ENCODE peak calls at places on chromosomes 4 and X, in seven cellular contexts. L is HCT116, U is GM23248, K is GM23338, J is hepatocyte, Z is neural progenitor cell, A is MM.1S. D is an unnamed sample. For H3K4me1, the result is how much of the 10 kb centered on the place peaks cover.

GRCh38 chr4:145936142-145937020 is 2.2 kb downstream of the ZNF827 start:
- DNase-seq in A (peak), U (peak), J (peak), L (no peak), Z (peak), K (peak), D (peak)

GRCh38 chrX:12978205-12979010 is 3.5 kb downstream of the TMSB4X start:
- DNase-seq in U (peak), K (peak), L (no peak), Z (peak), J (peak), A (peak), D (peak)

GRCh38 chr4:96593422-96593821 is 753.5 kb downstream of the PDHA2 start:
- DNase-seq in Z (no peak), A (peak), U (no peak), L (no peak), K (no peak), J (peak), D (peak)

GRCh38 chrX:50903387-50904027 is 7.0 kb upstream of the BMP15 start:
- DNase-seq in J (peak), Z (peak), U (peak), A (peak), L (peak), K (peak), D (peak)

GRCh38 chr4:108080752-108081151 is 88.0 kb downstream of the LEF1 start:
- DNase-seq in A (no peak), K (no peak), U (no peak), Z (no peak), J (no peak), L (no peak), D (no peak)

GRCh38 chr4:176238157-176238608 is 30.8 kb downstream of the ASB5 start:
- DNase-seq in Z (no peak), A (no peak), U (peak), J (peak), K (no peak), L (no peak), D (no peak)

GRCh38 chr4:2142630-2143427 is 83.7 kb downstream of the NAT8L start:
- DNase-seq in A (no peak), U (no peak), L (no peak), K (no peak), Z (no peak), J (no peak), D (peak)

GRCh38 chr4:122686709-122687108 is 45.8 kb upstream of the BBS12 start:
- DNase-seq in U (no peak), Z (no peak), J (no peak), A (no peak), L (no peak), K (no peak), D (no peak)

GRCh38 chr4:121827851-121828250 is 4.2 kb upstream of the CCNA2 start:
- DNase-seq in K (no peak), A (no peak), J (no peak), U (peak), Z (no peak), L (no peak), D (peak)

GRCh38 chr4:45350438-45350837 is 624.1 kb upstream of the GNPDA2 start:
- DNase-seq in K (peak), U (peak), Z (no peak), A (peak), J (no peak), L (no peak), D (peak)

GRCh38 chr4:177595413-177595812 is 153.2 kb upstream of the AGA start:
- DNase-seq in Z (no peak), A (no peak), U (no peak), K (no peak), J (no peak), L (no peak), D (no peak)

DNA sequence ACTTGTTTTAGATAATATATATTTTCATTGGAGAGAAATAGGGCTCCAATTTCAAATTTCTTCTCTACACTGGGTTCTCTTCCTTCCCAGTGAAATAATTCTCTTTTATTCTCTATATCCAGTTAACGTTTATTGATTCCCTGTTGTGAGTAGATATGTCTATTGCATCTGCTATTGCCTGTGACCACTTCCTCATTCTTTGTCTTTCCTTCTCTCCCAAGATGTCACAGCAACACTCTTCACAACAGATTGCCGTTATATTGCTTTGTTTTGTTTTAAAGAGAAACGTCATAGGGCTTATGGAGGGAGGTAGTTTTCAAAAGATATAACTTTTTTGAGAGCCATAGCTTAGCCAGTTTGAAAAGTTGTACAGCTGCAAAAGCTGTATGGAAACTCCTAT is 343.8 kb downstream of the ARHGAP24 start:
- DNase-seq in U (no peak), L (no peak), Z (no peak), A (no peak), K (no peak), J (no peak), D (no peak)
- TF ChIP-seq EZH2phosphoT487 in U (no peak), L (no peak), Z (no peak), A (no peak), K (no peak), J (no peak), D (no peak)

GRCh38 chr4:768076-768475 is 57.9 kb downstream of the CPLX1 start:
- DNase-seq in L (no peak), U (no peak), Z (no peak), K (no peak), J (no peak), A (no peak), D (no peak)
- H3K4me1 ChIP-seq in L (under half), U (under half), Z (under half), K (under half), J (under half), A (under half), D (under half)

GRCh38 chr4:76279462-76279861 is 27.1 kb upstream of the STBD1 start:
- DNase-seq in J (no peak), U (no peak), Z (no peak), K (no peak), A (peak), L (no peak), D (no peak)
- TF ChIP-seq EZH2 in J (no peak), U (no peak), Z (no peak), K (no peak), A (no peak), L (no peak), D (no peak)

GRCh38 chr4:24741915-24742314 is 53.5 kb upstream of the SOD3 start:
- DNase-seq in U (peak), A (no peak), K (no peak), J (no peak), L (no peak), Z (no peak), D (no peak)

GRCh38 chr4:24742773-24743676 is 52.3 kb upstream of the SOD3 start:
- DNase-seq in A (no peak), U (no peak), L (no peak), K (no peak), Z (peak), J (no peak), D (no peak)

GRCh38 chr4:24745172-24745895 is 50.0 kb upstream of the SOD3 start:
- DNase-seq in J (no peak), U (no peak), L (no peak), A (no peak), K (no peak), Z (no peak), D (no peak)

GRCh38 chr4:24742335-24742734 is 53.0 kb upstream of the SOD3 start:
- DNase-seq in K (no peak), A (no peak), Z (no peak), L (no peak), J (no peak), U (no peak), D (no peak)

GRCh38 chr4:24743931-24744330 is 51.4 kb upstream of the SOD3 start:
- DNase-seq in U (no peak), L (no peak), J (peak), K (peak), A (no peak), Z (peak), D (no peak)
- TF ChIP-seq EZH2phosphoT487 in U (no peak), L (no peak), J (no peak), K (no peak), A (no peak), Z (no peak), D (no peak)

GRCh38 chrX:43666301-43666912 is 10.3 kb downstream of the MAOA start:
- DNase-seq in J (no peak), A (no peak), Z (no peak), U (no peak), K (no peak), L (no peak), D (no peak)

GRCh38 chrX:43664708-43665107 is 8.6 kb downstream of the MAOA start:
- DNase-seq in U (no peak), Z (no peak), K (no peak), J (no peak), A (no peak), L (no peak), D (no peak)

GRCh38 chrX:43664258-43664657 is 8.2 kb downstream of the MAOA start:
- DNase-seq in K (no peak), A (no peak), L (no peak), U (no peak), Z (no peak), J (no peak), D (no peak)

GRCh38 chrX:43663173-43663572 is 7.1 kb downstream of the MAOA start:
- DNase-seq in Z (no peak), A (no peak), L (no peak), J (no peak), K (no peak), U (no peak), D (no peak)

DNA sequence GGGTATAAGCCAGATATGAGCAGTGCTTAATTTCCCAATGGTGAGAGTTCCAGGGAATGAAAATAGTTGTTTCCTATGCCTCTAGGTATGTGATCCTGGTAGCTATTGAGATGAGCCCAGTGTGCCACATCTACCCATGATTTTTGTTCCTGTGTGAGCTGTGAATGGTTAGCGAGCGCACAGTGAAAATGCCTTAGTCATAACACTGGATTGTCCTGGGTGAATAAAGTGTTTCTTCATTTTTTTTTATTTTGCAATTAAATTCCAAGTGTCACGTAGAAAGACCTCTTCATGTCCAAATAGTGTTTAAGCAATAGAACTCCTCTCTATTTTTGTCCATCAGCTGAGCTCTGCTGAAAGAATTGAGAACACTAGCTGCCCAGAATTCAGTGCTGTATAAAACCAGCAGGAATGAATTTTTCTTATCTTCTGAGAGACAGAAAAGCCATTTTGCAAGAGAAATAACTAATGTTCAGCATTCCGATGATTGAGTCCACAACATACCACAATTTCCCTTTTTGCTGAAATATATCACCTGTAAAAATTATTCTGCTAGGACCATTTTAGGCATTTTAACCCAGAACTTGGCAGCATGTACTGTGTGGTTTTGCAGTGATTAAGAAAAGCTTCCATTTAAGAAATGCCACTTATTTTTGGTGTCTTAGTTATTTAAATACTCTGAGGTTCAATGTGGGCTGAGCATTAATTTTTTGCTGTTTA is 5.6 kb downstream of the MAOA start:
- DNase-seq in U (peak), L (no peak), K (no peak), Z (no peak), J (no peak), A (no peak), D (no peak)
- H3K4me1 ChIP-seq in U (under half), L (under half), K (under half), Z (under half), J (under half), A (under half), D (under half)

GRCh38 chrX:25007059-25008053 is 8.4 kb downstream of the ARX start:
- DNase-seq in Z (peak), A (no peak), J (no peak), U (no peak), L (no peak), K (peak), D (no peak)
- TF ChIP-seq EZH2 in Z (peak), A (no peak), J (peak), U (peak), L (no peak), K (peak), D (peak)

DNA sequence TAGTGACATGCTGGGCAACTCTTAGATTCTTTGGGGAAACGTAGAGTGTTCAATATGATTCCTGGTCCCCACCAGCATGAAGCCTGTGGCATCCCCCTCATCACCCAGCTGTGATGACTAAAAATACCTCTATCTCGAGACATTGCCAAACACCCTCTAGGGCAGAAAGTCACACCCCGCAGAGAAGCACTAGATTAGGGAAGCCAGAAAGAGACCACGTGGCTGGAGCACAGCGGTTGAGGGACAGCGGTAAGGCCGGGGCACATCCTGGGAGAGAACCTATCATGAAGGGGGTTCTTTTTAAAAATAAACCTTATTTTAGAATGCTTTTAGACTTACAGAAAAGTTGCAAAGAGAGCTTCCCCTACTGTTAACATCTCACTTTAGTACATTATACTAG is 11.0 kb downstream of the FAT1 start:
- DNase-seq in Z (no peak), J (no peak), U (no peak), K (no peak), L (no peak), A (no peak), D (no peak)
- TF ChIP-seq EZH2phosphoT487 in Z (no peak), J (no peak), U (no peak), K (no peak), L (no peak), A (no peak), D (no peak)

GRCh38 chrX:46961574-46962279 is 49.5 kb downstream of the JADE3 start:
- DNase-seq in L (no peak), A (no peak), J (no peak), U (no peak), Z (peak), K (peak), D (no peak)

GRCh38 chrX:46959985-46960700 is 47.9 kb downstream of the JADE3 start:
- DNase-seq in J (no peak), K (no peak), Z (no peak), L (no peak), A (no peak), U (peak), D (no peak)

GRCh38 chrX:46961097-46961496 is 48.9 kb downstream of the JADE3 start:
- DNase-seq in U (no peak), K (no peak), Z (no peak), J (no peak), L (no peak), A (no peak), D (no peak)

GRCh38 chrX:46957299-46957698 is 45.1 kb downstream of the JADE3 start:
- DNase-seq in A (no peak), U (no peak), Z (no peak), K (no peak), J (no peak), L (no peak), D (peak)

GRCh38 chrX:46959101-46959500 is 46.9 kb downstream of the JADE3 start:
- DNase-seq in A (no peak), U (no peak), J (no peak), K (no peak), L (no peak), Z (no peak), D (no peak)
- H3K4me1 ChIP-seq in A (under half), U (under half), J (under half), K (under half), L (under half), Z (under half), D (under half)

GRCh38 chrX:137033774-137034507 is at the start of gene GPR101:
- DNase-seq in A (no peak), U (peak), K (peak), Z (peak), L (no peak), J (peak), D (no peak)
- TF ChIP-seq EZH2 in A (no peak), U (no peak), K (peak), Z (peak), L (no peak), J (no peak), D (no peak)

GRCh38 chrX:76555269-76555668 is 127.8 kb downstream of the MAGEE1 start:
- DNase-seq in K (no peak), U (no peak), Z (no peak), J (no peak), L (no peak), A (no peak), D (no peak)

GRCh38 chrX:76550016-76550415 is 122.5 kb downstream of the MAGEE1 start:
- DNase-seq in U (no peak), K (no peak), A (peak), Z (no peak), J (no peak), L (no peak), D (no peak)

DNA sequence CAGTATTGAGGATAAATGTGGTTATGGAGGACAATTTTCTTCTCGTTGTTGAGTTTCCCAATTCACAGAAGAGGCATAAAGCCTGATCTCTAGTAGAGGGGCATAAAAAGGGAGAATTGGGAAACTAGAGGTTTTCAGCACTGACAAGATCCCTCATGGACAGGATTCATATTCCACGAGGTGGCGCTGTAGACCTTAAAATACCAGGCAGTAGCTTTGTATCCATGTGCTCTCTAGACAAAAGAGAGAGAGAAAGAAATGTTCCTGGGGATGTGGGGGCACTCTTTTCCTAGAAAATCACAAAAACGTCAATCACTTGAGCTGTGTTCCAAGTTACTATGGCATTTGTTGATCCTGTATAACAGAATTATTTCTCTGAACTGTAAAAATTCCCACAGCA is 128.3 kb downstream of the MAGEE1 start:
- DNase-seq in L (peak), Z (peak), J (peak), A (peak), U (peak), K (peak), D (peak)
- TF ChIP-seq EZH2phosphoT487 in L (no peak), Z (no peak), J (no peak), A (no peak), U (no peak), K (no peak), D (no peak)

D was measured in PC-3.